ENCODE peak calls at places on chromosomes 13 and 19, in six cellular contexts. One of them, this sample, is unnamed.

GRCh38 chr13:112392719-112393118 is 16.6 kb downstream of the SPACA7 start:
- DNase-seq in OCI-LY7: no peak
- DNase-seq in fibroblast of lung: no peak
- DNase-seq in heart right ventricle: no peak
- DNase-seq in AG04450: no peak
- DNase-seq in ovary: no peak
- DNase-seq in this sample: no peak

GRCh38 chr13:70424928-70425327 is 316.7 kb upstream of the KLHL1 start:
- DNase-seq in OCI-LY7: no peak
- DNase-seq in fibroblast of lung: no peak
- DNase-seq in heart right ventricle: no peak
- DNase-seq in AG04450: no peak
- DNase-seq in ovary: no peak
- DNase-seq in this sample: no peak

GRCh38 chr13:34458756-34459462 is 483.2 kb upstream of the NBEA start:
- DNase-seq in OCI-LY7: no peak
- DNase-seq in fibroblast of lung: peak; percentile 66
- DNase-seq in heart right ventricle: peak; percentile 32
- DNase-seq in AG04450: no peak
- DNase-seq in ovary: peak; percentile 36
- DNase-seq in this sample: peak; percentile 74

GRCh38 chr13:39527961-39528720 is 74.9 kb downstream of the LHFPL6 start:
- DNase-seq in OCI-LY7: no peak
- DNase-seq in fibroblast of lung: peak; percentile 89
- DNase-seq in heart right ventricle: no peak
- DNase-seq in AG04450: peak; percentile 85
- DNase-seq in ovary: no peak
- DNase-seq in this sample: peak; percentile 93

GRCh38 chr19:5032101-5032967 is 63.4 kb downstream of the KDM4B start:
- DNase-seq in OCI-LY7: no peak
- DNase-seq in fibroblast of lung: no peak
- DNase-seq in heart right ventricle: peak; percentile 38
- DNase-seq in AG04450: no peak
- DNase-seq in ovary: no peak
- DNase-seq in this sample: no peak

GRCh38 chr13:97883356-97883755 is 70.1 kb upstream of the IPO5 start:
- DNase-seq in OCI-LY7: no peak
- DNase-seq in fibroblast of lung: no peak
- DNase-seq in heart right ventricle: no peak
- DNase-seq in AG04450: no peak
- DNase-seq in ovary: no peak
- DNase-seq in this sample: peak; percentile 56

GRCh38 chr13:80037505-80037888 is 303.4 kb downstream of the SPRY2 start:
- DNase-seq in OCI-LY7: no peak
- DNase-seq in fibroblast of lung: peak; percentile 82
- DNase-seq in heart right ventricle: no peak
- DNase-seq in AG04450: peak; percentile 65
- DNase-seq in ovary: no peak
- DNase-seq in this sample: peak; percentile 81

GRCh38 chr19:13887039-13887438 is 10.1 kb downstream of the NANOS3 start:
- DNase-seq in OCI-LY7: no peak
- DNase-seq in fibroblast of lung: no peak
- DNase-seq in heart right ventricle: no peak
- DNase-seq in AG04450: no peak
- DNase-seq in ovary: no peak
- DNase-seq in this sample: no peak

GRCh38 chr19:15114153-15114540 is 6.9 kb downstream of the SYDE1 start:
- DNase-seq in OCI-LY7: no peak
- DNase-seq in fibroblast of lung: peak; percentile 55
- DNase-seq in heart right ventricle: no peak
- DNase-seq in AG04450: no peak
- DNase-seq in ovary: no peak
- DNase-seq in this sample: peak; percentile 67

DNA sequence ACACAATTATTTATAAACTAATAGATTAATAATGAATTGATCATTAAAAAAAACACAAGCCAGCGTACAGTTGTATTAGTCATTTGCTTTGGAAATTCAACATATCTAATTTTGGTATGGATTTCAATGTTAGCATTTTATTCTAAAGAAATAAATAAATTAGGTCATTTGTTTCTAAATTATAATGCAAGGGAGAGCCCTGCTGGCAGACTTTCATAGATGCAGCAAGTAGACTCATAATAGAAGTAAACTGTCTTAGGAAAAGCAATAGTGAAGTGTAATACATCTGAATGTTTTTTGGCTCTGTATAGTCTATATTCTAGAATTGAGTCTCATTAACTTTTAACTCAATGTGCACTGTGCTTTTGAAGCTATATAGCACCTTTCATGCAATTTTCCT is 982.4 kb upstream of the MIR17HG start:
- DNase-seq in OCI-LY7: no peak
- DNase-seq in fibroblast of lung: peak; percentile 47
- DNase-seq in heart right ventricle: no peak
- DNase-seq in AG04450: no peak
- DNase-seq in ovary: no peak
- DNase-seq in this sample: peak; percentile 7
- TF ChIP-seq CTCF in OCI-LY7: peak; percentile 13
- TF ChIP-seq CTCF in fibroblast of lung: peak; percentile 38
- TF ChIP-seq CTCF in heart right ventricle: peak; percentile 44
- TF ChIP-seq CTCF in AG04450: peak; percentile 13
- TF ChIP-seq CTCF in ovary: no peak
- TF ChIP-seq CTCF in this sample: no peak

GRCh38 chr19:46621191-46622117 is 3.4 kb downstream of the PTGIR start:
- DNase-seq in OCI-LY7: no peak
- DNase-seq in fibroblast of lung: no peak
- DNase-seq in heart right ventricle: no peak
- DNase-seq in AG04450: no peak
- DNase-seq in ovary: no peak
- DNase-seq in this sample: no peak
- H3K4me3 ChIP-seq in OCI-LY7: no peak overlapping the region
- H3K4me3 ChIP-seq in fibroblast of lung: peak overlapping the region; percentile 45
- H3K4me3 ChIP-seq in heart right ventricle: peak overlapping the region; percentile 14
- H3K4me3 ChIP-seq in AG04450: peak overlapping the region; percentile 43
- H3K4me3 ChIP-seq in ovary: no peak overlapping the region
- H3K4me3 ChIP-seq in this sample: peak overlapping the region; percentile 59

GRCh38 chr13:27853345-27853744 is 61.1 kb downstream of the GSX1 start:
- DNase-seq in OCI-LY7: no peak
- DNase-seq in fibroblast of lung: no peak
- DNase-seq in heart right ventricle: no peak
- DNase-seq in AG04450: no peak
- DNase-seq in ovary: no peak
- DNase-seq in this sample: no peak
- TF ChIP-seq CTCF in OCI-LY7: no peak
- TF ChIP-seq CTCF in fibroblast of lung: no peak
- TF ChIP-seq CTCF in heart right ventricle: no peak
- TF ChIP-seq CTCF in AG04450: no peak
- TF ChIP-seq CTCF in ovary: no peak
- TF ChIP-seq CTCF in this sample: no peak

GRCh38 chr19:9865732-9866627 is 30.9 kb downstream of the PIN1 start:
- DNase-seq in OCI-LY7: peak; percentile 37
- DNase-seq in fibroblast of lung: no peak
- DNase-seq in heart right ventricle: no peak
- DNase-seq in AG04450: no peak
- DNase-seq in ovary: no peak
- DNase-seq in this sample: no peak
- H3K4me3 ChIP-seq in OCI-LY7: no peak overlapping the region
- H3K4me3 ChIP-seq in fibroblast of lung: no peak overlapping the region
- H3K4me3 ChIP-seq in heart right ventricle: no peak overlapping the region
- H3K4me3 ChIP-seq in AG04450: no peak overlapping the region
- H3K4me3 ChIP-seq in ovary: no peak overlapping the region
- H3K4me3 ChIP-seq in this sample: no peak overlapping the region

GRCh38 chr19:54883228-54883627 is 9.2 kb downstream of the FCAR start:
- DNase-seq in OCI-LY7: no peak
- DNase-seq in fibroblast of lung: no peak
- DNase-seq in heart right ventricle: no peak
- DNase-seq in AG04450: no peak
- DNase-seq in ovary: no peak
- DNase-seq in this sample: no peak

GRCh38 chr19:54881884-54882283 is 7.8 kb downstream of the FCAR start:
- DNase-seq in OCI-LY7: no peak
- DNase-seq in fibroblast of lung: no peak
- DNase-seq in heart right ventricle: no peak
- DNase-seq in AG04450: no peak
- DNase-seq in ovary: no peak
- DNase-seq in this sample: no peak

DNA sequence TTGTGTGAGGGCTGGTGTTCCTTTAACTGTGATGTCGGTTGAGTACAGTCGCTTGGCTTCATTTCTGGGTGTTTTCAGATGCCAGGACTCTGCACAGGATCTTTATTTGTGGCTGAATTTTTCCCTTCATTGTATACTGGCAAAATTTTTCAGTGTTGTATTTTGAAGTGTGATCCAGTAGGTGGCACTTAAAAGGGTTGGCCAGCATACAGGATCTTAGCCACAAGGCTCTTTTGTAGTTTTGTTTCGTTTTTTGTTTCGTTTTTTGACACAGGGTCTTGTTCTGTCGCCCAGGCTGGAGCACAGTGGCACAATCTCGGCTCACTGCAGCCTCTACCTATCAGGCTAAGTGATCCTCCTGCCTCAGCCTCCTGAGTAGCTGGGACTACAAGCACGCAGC is 8.7 kb downstream of the FCAR start:
- DNase-seq in OCI-LY7: peak; percentile 76
- DNase-seq in fibroblast of lung: no peak
- DNase-seq in heart right ventricle: no peak
- DNase-seq in AG04450: no peak
- DNase-seq in ovary: no peak
- DNase-seq in this sample: no peak
- TF ChIP-seq CTCF in OCI-LY7: peak; percentile 71
- TF ChIP-seq CTCF in fibroblast of lung: no peak
- TF ChIP-seq CTCF in heart right ventricle: no peak
- TF ChIP-seq CTCF in AG04450: no peak
- TF ChIP-seq CTCF in ovary: no peak
- TF ChIP-seq CTCF in this sample: no peak

GRCh38 chr19:29812080-29812880 is 489 bp downstream of the CCNE1 start:
- DNase-seq in OCI-LY7: peak; percentile 20
- DNase-seq in fibroblast of lung: no peak
- DNase-seq in heart right ventricle: no peak
- DNase-seq in AG04450: no peak
- DNase-seq in ovary: peak; percentile 56
- DNase-seq in this sample: no peak
- H3K4me3 ChIP-seq in OCI-LY7: peak overlapping the region; percentile 76
- H3K4me3 ChIP-seq in fibroblast of lung: no peak overlapping the region
- H3K4me3 ChIP-seq in heart right ventricle: peak overlapping the region; percentile 41
- H3K4me3 ChIP-seq in AG04450: peak overlapping the region; percentile 53
- H3K4me3 ChIP-seq in ovary: peak overlapping the region; percentile 48
- H3K4me3 ChIP-seq in this sample: peak overlapping the region; percentile 60

DNA sequence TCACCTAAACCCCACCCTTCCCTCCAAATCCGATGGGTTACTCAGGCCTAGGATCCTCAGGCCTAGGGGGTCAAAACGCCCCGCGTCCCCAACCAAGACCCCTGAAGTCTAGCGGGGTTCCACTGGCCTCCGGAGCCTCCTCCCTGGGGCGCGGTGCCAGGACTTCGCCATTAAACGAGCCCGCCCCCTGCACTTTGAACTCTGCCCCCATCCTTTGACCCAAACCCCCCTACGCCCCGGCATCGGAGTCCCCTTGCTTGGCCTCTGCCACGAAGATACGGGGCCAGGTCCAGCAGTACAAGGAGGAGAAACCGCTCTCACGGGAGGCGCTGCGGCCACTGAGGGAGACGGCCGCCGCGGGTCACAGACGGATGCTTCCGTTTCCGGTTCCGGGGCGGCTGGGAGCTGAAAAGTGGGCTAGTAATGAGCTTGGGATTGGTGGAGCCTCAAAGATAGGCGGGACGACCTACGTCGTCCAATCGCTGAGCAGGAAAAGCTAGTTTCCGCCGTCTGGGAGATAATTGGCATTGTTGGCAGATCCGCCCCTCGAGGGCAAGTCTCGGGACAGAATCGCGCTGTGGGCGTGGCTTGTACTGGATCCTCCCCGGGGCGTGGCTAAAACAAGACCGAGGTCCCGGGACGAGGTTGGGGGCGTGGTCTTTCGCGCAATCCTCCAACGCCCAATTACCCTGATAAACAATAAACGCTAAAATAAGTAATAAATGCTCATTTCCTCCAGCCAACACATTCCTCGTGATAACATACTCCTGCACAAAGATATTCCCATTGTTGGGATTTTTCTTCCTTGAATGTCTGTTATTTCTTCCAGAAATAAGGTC is 5.7 kb upstream of the ZNF77 start:
- DNase-seq in OCI-LY7: peak; percentile 100
- DNase-seq in fibroblast of lung: peak; percentile 100
- DNase-seq in heart right ventricle: peak; percentile 100
- DNase-seq in AG04450: peak; percentile 99
- DNase-seq in ovary: peak; percentile 100
- DNase-seq in this sample: peak; percentile 100
- TF ChIP-seq CTCF in OCI-LY7: no peak
- TF ChIP-seq CTCF in fibroblast of lung: no peak
- TF ChIP-seq CTCF in heart right ventricle: no peak
- TF ChIP-seq CTCF in AG04450: no peak
- TF ChIP-seq CTCF in ovary: no peak
- TF ChIP-seq CTCF in this sample: no peak

DNA sequence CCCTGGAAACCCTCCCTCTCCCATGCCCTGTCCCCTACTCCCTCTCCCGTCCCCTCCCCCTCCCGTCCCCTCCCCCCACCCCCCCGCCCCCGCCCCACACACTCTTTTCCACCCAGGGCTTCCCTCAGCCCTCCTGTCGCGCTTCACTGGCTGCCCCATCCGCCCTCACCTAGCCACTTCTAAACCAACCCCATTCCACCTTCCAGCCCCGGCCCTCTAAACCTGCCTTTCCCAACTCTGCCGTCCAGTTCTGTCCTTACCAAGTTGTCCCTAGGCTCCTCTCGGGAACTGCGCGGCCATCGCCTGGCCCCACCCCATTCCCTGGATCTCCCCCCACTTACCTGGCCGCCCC is 972 bp downstream of the RGL3 start:
- DNase-seq in OCI-LY7: no peak
- DNase-seq in fibroblast of lung: no peak
- DNase-seq in heart right ventricle: no peak
- DNase-seq in AG04450: no peak
- DNase-seq in ovary: no peak
- DNase-seq in this sample: no peak
- H3K4me3 ChIP-seq in OCI-LY7: no peak overlapping the region
- H3K4me3 ChIP-seq in fibroblast of lung: no peak overlapping the region
- H3K4me3 ChIP-seq in heart right ventricle: peak overlapping the region; percentile 51
- H3K4me3 ChIP-seq in AG04450: no peak overlapping the region
- H3K4me3 ChIP-seq in ovary: peak overlapping the region; percentile 13
- H3K4me3 ChIP-seq in this sample: no peak overlapping the region

DNA sequence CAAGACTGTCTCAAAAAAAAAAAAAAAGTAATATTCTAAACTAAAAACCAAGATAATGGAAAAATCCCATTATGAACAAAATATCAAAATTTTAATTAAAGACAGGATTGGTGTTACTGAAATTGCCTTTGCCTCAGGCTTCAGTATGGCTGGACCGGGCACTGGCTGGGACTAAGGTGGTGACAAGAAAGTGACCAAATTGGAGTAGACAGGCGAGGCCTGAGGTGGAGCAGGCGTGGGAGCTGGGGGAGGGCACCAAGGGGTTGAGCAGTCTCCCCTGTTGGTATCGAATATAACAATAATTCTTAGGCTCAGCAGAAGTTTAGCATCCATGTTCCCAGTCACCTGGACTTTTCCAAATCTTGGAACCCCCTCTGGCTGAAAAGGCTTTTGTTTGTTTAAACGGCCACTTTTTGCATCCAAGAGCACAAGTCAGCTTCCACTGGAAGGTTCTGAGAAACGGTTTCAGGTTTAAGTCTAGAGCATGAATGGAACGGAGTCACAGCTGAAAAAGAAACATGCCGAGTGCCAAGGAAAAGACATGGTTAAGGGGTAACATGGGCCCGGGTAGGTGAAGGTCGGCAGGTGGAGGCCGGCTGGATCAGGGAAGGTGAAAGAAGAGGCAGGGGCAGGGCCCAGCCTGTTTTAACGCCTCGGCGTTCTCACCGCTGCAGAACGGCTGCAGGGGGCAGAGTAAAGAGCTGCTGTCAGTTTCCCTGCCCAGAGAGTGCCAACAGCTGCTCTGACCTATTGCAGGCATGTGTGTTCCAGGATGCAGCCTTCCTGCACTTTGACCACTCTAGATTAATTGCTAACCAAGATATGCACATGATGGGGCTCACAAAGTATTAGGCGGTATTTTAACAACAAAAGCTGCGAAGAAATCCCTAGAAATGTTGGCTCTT is 104.4 kb downstream of the TM9SF2 start:
- DNase-seq in OCI-LY7: peak; percentile 63
- DNase-seq in fibroblast of lung: no peak
- DNase-seq in heart right ventricle: peak; percentile 44
- DNase-seq in AG04450: no peak
- DNase-seq in ovary: peak; percentile 48
- DNase-seq in this sample: no peak
- TF ChIP-seq CTCF in OCI-LY7: peak; percentile 31
- TF ChIP-seq CTCF in fibroblast of lung: peak; percentile 12
- TF ChIP-seq CTCF in heart right ventricle: peak; percentile 38
- TF ChIP-seq CTCF in AG04450: peak; percentile 30
- TF ChIP-seq CTCF in ovary: no peak
- TF ChIP-seq CTCF in this sample: no peak

This sample was measured in fibroblast of the aortic adventitia.